ENCODE peak calls at places on chromosomes 7 and 10, in six cellular contexts. T, G, S, K, C and F are unnamed samples.

GRCh38 chr7:148693651-148694050 is 5.1 kb upstream of the CUL1 start:
- DNase-seq in T (no peak), G (no peak), S (no peak), K (no peak), C (no peak), F (no peak)

GRCh38 chr7:926061-927030 is 28.1 kb downstream of the ADAP1 start:
- DNase-seq in T (peak; percentile 91), G (no peak), S (no peak), K (no peak), C (no peak), F (no peak)

GRCh38 chr10:67520924-67521520 is 175.0 kb downstream of the CTNNA3 start:
- DNase-seq in T (peak; percentile 10), G (peak; percentile 10), S (no peak), K (peak; percentile 80), C (peak; percentile 72), F (peak; percentile 72)

GRCh38 chr10:79403441-79404230 is 41.8 kb downstream of the ZCCHC24 start:
- DNase-seq in T (no peak), G (no peak), S (no peak), K (no peak), C (no peak), F (peak; percentile 87)

GRCh38 chr10:73772280-73773151 is 9.3 kb upstream of the CHCHD1 start:
- DNase-seq in T (peak; percentile 84), G (peak; percentile 48), S (peak; percentile 87), K (peak; percentile 83), C (peak; percentile 83), F (peak; percentile 80)

GRCh38 chr10:97508342-97508741 is 9.6 kb downstream of the UBTD1 start:
- DNase-seq in T (no peak), G (no peak), S (no peak), K (no peak), C (peak; percentile 72), F (peak; percentile 76)

GRCh38 chr7:133135451-133135850 is 53.6 kb upstream of the CHCHD3 start:
- DNase-seq in T (no peak), G (no peak), S (no peak), K (no peak), C (peak; percentile 2), F (no peak)

GRCh38 chr10:32190890-32191491 is 134.8 kb upstream of the KIF5B start:
- DNase-seq in T (no peak), G (no peak), S (no peak), K (peak; percentile 56), C (peak; percentile 36), F (peak; percentile 61)

GRCh38 chr7:7808156-7808555 is 89.7 kb upstream of the RPA3 start:
- DNase-seq in T (no peak), G (peak; percentile 41), S (no peak), K (no peak), C (peak; percentile 87), F (peak; percentile 68)

GRCh38 chr7:44315504-44315903 is 9.9 kb downstream of the CAMK2B start:
- DNase-seq in T (no peak), G (no peak), S (no peak), K (no peak), C (no peak), F (no peak)

GRCh38 chr10:122462533-122463465 is 1.4 kb downstream of the HTRA1 start:
- DNase-seq in T (no peak), G (no peak), S (no peak), K (no peak), C (peak; percentile 51), F (peak; percentile 41)

GRCh38 chr10:78656815-78657621 is 411.7 kb upstream of the ZMIZ1 start:
- DNase-seq in T (no peak), G (no peak), S (no peak), K (peak; percentile 3), C (no peak), F (no peak)

GRCh38 chr7:107672183-107672582 is 11.6 kb downstream of the SLC26A4 start:
- DNase-seq in T (no peak), G (no peak), S (no peak), K (no peak), C (no peak), F (no peak)

GRCh38 chr7:90455163-90456030 is 14.0 kb upstream of the PTTG1IP2 start:
- DNase-seq in T (no peak), G (peak; percentile 1), S (no peak), K (peak; percentile 68), C (peak; percentile 57), F (peak; percentile 70)

GRCh38 chr10:3873728-3874461 is 88.9 kb upstream of the KLF6 start:
- DNase-seq in T (no peak), G (no peak), S (no peak), K (peak; percentile 90), C (peak; percentile 80), F (peak; percentile 87)

GRCh38 chr7:50216626-50217025 is 87.9 kb upstream of the IKZF1 start:
- DNase-seq in T (no peak), G (no peak), S (no peak), K (no peak), C (no peak), F (no peak)

GRCh38 chr10:73584737-73585136 is 6.4 kb downstream of the USP54 start:
- DNase-seq in T (no peak), G (no peak), S (no peak), K (no peak), C (peak; percentile 52), F (no peak)

GRCh38 chr10:117547301-117548153 is 5.0 kb downstream of the EMX2 start:
- DNase-seq in T (no peak), G (no peak), S (no peak), K (peak; percentile 61), C (no peak), F (no peak)

GRCh38 chr10:122286872-122287271 is 15.8 kb downstream of the BTBD16 start:
- DNase-seq in T (no peak), G (peak; percentile 48), S (no peak), K (peak; percentile 33), C (peak; percentile 77), F (peak; percentile 53)

GRCh38 chr10:62278461-62278910 is 9.8 kb upstream of the RTKN2 start:
- DNase-seq in T (no peak), G (no peak), S (no peak), K (no peak), C (peak; percentile 11), F (peak; percentile 30)

GRCh38 chr7:101319401-101319800 is 2.2 kb downstream of the IFT22 start:
- DNase-seq in T (no peak), G (no peak), S (no peak), K (no peak), C (no peak), F (no peak)

GRCh38 chr10:23331567-23332290 is 12.9 kb downstream of the C10orf67 start:
- DNase-seq in T (no peak), G (no peak), S (no peak), K (no peak), C (peak; percentile 89), F (peak; percentile 91)

DNA sequence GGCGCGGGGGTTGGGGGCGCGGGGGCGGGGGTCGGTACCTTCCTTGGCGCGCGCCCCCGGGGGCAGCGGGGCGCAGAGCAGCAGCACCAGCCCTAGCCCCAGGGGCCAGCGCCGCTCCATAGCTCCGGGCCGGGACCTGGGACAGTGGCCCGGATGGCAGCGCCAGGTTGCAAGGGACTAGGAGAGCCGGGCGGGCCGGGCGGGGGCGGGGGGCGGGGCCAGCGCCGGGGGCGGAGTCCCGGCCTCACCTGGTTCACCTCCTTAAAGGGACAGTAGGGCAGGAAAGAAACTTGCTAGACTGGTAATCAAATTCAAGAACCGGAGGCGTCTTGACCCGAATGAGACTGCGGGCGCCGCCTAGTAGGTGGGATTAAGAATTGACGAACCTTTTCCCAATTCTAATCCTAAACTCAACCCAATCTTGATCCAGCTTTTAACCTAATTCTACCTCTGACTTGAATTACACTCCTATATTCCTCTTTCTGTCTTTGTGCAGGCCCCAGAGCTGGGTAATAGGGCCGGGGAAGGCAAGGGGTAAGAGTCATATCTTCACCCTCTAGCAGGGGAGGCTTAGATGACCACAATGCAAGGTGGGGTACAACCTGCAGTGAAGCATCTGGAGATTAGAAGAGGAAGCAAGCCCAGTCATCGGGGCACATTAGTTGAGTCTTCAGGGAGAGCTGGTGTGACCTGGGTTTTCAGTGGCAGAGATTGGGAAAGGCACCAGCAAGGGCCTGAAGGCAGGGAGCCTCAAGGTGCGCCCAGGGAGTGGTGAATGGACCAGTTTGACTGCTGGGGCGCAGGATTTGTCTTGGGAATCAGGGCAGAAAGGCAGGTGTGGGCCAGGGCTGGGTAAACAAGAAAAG is at the start of gene EPHA1:
- DNase-seq in T (peak; percentile 75), G (no peak), S (peak; percentile 66), K (peak; percentile 97), C (no peak), F (no peak)
- TF ChIP-seq CTCF in T (peak; percentile 56), G (peak; percentile 25), S (no peak), K (peak; percentile 65), C (peak; percentile 27), F (peak; percentile 16)

DNA sequence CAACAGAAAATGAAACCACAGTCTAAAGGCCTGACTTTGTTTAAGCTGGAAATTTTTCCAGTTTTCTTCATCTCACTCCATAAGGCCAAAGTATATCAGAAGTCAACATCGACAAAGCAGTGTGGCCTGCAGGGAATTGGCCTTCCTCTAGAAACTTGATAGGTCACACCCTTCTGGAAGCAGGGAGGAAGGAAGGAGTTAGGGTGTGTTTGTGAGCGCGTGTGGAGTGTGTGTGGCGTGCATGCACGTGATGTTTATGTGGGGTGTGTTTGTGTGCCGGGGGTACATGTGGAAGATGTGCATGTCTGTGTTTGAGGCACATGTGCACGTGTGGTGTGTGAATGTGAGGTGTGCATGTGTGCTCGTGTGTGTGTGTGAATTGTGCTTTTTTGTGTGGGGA is 28.6 kb downstream of the ZC3HAV1 start:
- DNase-seq in T (no peak), G (no peak), S (no peak), K (no peak), C (no peak), F (no peak)
- H3K4me3 ChIP-seq in T (no peak overlapping the region), G (no peak overlapping the region), S (no peak overlapping the region), K (no peak overlapping the region), C (no peak overlapping the region), F (no peak overlapping the region)

DNA sequence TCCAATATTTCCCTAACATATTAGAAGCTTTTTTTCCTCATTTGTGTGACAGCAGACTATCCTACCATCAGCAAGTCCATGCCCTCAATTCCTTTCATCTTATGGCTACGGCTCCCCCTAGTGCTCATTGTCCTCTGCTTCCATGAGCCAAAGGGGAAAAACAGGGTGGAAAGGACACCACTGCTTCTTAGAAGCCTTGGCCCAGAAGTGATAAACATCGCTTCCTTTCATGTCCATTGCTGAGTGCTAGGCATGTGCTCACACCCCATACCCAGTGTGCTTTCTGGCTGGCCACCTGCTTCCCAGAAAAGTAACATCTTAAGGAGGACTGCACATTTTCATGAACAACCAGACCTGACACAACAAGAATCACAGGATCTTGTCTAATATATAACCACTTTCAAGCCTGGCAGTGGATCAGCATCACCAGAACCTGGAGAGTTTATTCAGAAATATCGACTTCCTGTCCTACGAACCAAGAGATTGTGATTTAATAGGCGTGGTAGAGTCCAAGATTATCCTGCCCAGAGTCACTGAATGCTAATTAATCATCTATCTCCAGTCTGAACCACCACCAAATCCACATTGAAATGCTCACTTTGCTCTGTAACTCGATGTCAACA is 650.5 kb upstream of the SORCS1 start:
- DNase-seq in T (peak; percentile 70), G (no peak), S (peak; percentile 36), K (peak; percentile 86), C (peak; percentile 5), F (peak; percentile 73)
- TF ChIP-seq CTCF in T (peak; percentile 65), G (peak; percentile 19), S (peak; percentile 19), K (peak; percentile 95), C (peak; percentile 37), F (peak; percentile 87)

DNA sequence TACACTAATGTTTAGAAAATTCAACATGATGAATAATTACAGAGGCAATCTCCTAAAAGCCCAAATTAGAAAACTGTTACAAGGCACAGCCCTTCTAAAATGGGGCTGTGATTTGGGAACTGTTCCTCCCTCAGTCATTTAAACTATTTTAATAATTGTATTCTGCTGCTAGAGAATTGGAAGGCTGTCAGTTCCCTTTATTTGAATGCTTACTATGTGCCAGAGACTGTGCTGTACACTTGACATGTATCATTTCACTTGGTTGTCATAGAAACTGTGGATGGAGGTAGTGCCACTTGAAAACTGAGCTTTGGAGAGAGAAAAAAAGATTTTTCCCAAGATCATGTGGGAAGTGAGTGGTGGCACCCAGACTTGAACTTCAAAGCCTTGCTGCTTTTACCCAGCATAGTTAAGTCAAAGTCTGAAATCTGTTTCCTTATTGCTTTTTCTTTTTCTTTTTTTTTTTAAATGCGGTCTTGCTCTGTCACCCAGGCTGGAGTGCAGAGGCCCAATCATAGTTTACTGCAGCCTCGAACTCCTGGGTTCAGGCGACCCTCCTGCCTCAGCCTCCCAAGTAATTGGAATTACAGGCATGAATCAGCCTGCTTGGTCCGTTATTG is 23.6 kb downstream of the UBE2D1 start:
- DNase-seq in T (no peak), G (no peak), S (no peak), K (no peak), C (no peak), F (no peak)
- H3K4me3 ChIP-seq in T (no peak overlapping the region), G (no peak overlapping the region), S (no peak overlapping the region), K (no peak overlapping the region), C (no peak overlapping the region), F (no peak overlapping the region)